ENCODE peak calls at places on chromosomes 3 and 15, in seven cellular contexts. M is PC-3, A is transverse colon, P is psoas muscle, N is endodermal cell, K is ovary, Q is testis. E is an unnamed sample.

GRCh38 chr3:150544040-150544439 is 2.3 kb downstream of the SERP1 start:
- DNase-seq in N (no peak), P (no peak), Q (no peak), K (no peak), A (no peak), M (peak; percentile 81), E (peak; percentile 10)

GRCh38 chr3:152656207-152657001 is 178.5 kb upstream of the P2RY1 start:
- DNase-seq in N (no peak), P (no peak), A (no peak), K (no peak), M (no peak), Q (peak; percentile 42), E (no peak)

GRCh38 chr3:185129051-185129450 is 23.8 kb downstream of the C3orf70 start:
- DNase-seq in M (no peak), N (no peak), K (no peak), A (no peak), Q (no peak), P (no peak), E (no peak)

GRCh38 chr15:41878355-41878699 is 15.5 kb downstream of the SPTBN5 start:
- DNase-seq in P (peak; percentile 68), N (no peak), K (no peak), A (no peak), Q (peak; percentile 43), M (no peak), E (no peak)

GRCh38 chr3:297585-297984 is 101.0 kb downstream of the CHL1 start:
- DNase-seq in N (no peak), P (no peak), K (no peak), A (no peak), Q (no peak), M (no peak), E (no peak)

GRCh38 chr3:161540594-161540993 is 44.0 kb downstream of the OTOL1 start:
- DNase-seq in N (no peak), A (no peak), P (no peak), K (no peak), Q (no peak), M (no peak), E (no peak)

GRCh38 chr3:131224886-131225550 is 156.6 kb upstream of the NUDT16 start:
- DNase-seq in A (no peak), K (no peak), N (no peak), Q (no peak), M (peak; percentile 5), P (no peak), E (no peak)

GRCh38 chr3:18370672-18371071 is 54.5 kb downstream of the SATB1 start:
- DNase-seq in A (no peak), M (no peak), K (no peak), N (no peak), P (no peak), Q (no peak), E (no peak)

GRCh38 chr15:38894260-38894948 is 329.8 kb upstream of the RASGRP1 start:
- DNase-seq in P (no peak), Q (no peak), K (no peak), N (no peak), M (peak; percentile 75), A (no peak), E (no peak)

GRCh38 chr3:63576826-63577225 is 75.6 kb upstream of the SNTN start:
- DNase-seq in K (no peak), N (peak; percentile 56), M (peak; percentile 39), P (no peak), Q (no peak), A (no peak), E (peak; percentile 54)

GRCh38 chr3:12948371-12948770 is 107.0 kb upstream of the RPL32 start:
- DNase-seq in N (no peak), P (no peak), K (no peak), Q (no peak), M (no peak), A (no peak), E (no peak)

GRCh38 chr3:193190387-193190786 is 50.6 kb upstream of the PLAAT1 start:
- DNase-seq in Q (peak; percentile 67), M (peak; percentile 44), P (no peak), K (no peak), N (peak; percentile 89), A (no peak), E (peak; percentile 65)

GRCh38 chr3:161508852-161509477 is 12.4 kb downstream of the OTOL1 start:
- DNase-seq in P (no peak), K (no peak), M (peak; percentile 62), N (no peak), A (no peak), Q (no peak), E (no peak)

GRCh38 chr3:68090571-68090970 is 436.2 kb upstream of the SUCLG2 start:
- DNase-seq in N (no peak), M (no peak), A (no peak), Q (no peak), P (no peak), K (no peak), E (no peak)

GRCh38 chr3:32398531-32398930 is 6.9 kb downstream of the CMTM7 start:
- DNase-seq in P (peak; percentile 63), K (no peak), Q (no peak), A (no peak), N (no peak), M (no peak), E (no peak)

GRCh38 chr3:32391643-32392529 is at the start of gene CMTM7:
- DNase-seq in A (peak; percentile 75), M (peak; percentile 89), K (peak; percentile 43), N (peak; percentile 89), Q (peak; percentile 63), P (peak; percentile 79), E (peak; percentile 81)

GRCh38 chr3:32392530-32393302 is 1.1 kb downstream of the CMTM7 start:
- DNase-seq in M (peak; percentile 77), A (peak; percentile 42), Q (peak; percentile 66), P (peak; percentile 63), N (no peak), K (peak; percentile 62), E (peak; percentile 60)

GRCh38 chr3:32399030-32399620 is 7.5 kb downstream of the CMTM7 start:
- DNase-seq in Q (no peak), K (no peak), A (no peak), M (peak; percentile 88), N (no peak), P (no peak), E (peak; percentile 67)

DNA sequence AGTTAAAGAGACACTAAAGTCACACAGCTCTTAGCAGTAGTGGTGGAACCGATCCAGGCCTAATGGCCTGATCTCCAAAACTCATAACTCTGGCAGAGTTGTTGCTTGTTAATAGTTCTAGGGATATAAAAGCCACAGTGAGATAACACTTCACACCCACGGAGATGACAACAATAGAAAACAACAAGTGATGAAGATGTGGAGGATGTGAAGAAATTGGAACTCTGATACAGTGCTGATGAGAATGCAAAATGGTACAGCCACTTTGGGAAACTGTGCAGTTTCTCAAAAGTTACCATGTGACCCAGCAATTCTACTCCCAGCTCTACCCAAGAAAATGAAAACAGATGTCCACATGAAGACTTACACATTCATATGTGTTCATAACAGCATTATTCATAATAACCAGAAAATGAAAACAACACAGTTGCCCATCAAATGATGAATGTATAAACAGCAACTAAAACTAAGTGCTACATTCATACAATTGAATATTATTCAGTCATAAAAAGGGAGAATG is 3.9 kb downstream of the CMTM7 start:
- DNase-seq in Q (no peak), A (no peak), N (no peak), P (no peak), M (no peak), K (no peak), E (no peak)
- H3K4me3 ChIP-seq in Q (no peak overlapping the region), A (no peak overlapping the region), N (no peak overlapping the region), P (no peak overlapping the region), M (no peak overlapping the region), K (no peak overlapping the region), E (no peak overlapping the region)

DNA sequence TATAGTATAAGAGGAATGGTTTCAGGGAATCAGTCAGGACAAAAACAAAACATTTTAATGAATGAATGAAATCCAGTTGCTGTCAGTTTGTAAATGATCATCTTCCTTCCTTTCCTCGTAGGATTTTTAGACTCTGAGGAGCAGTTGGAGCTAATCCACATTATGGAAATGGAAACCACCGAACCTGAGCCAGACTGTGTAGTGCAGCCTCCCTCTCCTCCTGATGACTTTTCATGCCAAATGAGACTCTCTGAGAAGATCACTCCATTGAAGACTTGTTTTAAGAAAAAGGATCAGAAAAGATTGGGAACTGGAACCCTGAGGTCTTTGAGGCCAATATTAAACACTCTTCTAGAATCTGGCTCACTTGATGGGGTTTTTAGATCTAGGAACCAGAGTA is 3.1 kb downstream of the TIPARP start:
- DNase-seq in M (no peak), Q (no peak), P (no peak), N (no peak), A (no peak), K (no peak), E (no peak)
- H3K4me3 ChIP-seq in M (peak overlapping the region; percentile 96), Q (peak overlapping the region; percentile 98), P (peak overlapping the region; percentile 3), N (peak overlapping the region; percentile 92), A (no peak overlapping the region), K (no peak overlapping the region), E (peak overlapping the region; percentile 74)

GRCh38 chr3:187735383-187735782 is 9.9 kb downstream of the BCL6 start:
- DNase-seq in N (no peak), M (no peak), Q (no peak), A (no peak), K (no peak), P (no peak), E (no peak)

GRCh38 chr3:187735837-187736236 is 9.4 kb downstream of the BCL6 start:
- DNase-seq in A (no peak), Q (no peak), P (no peak), M (no peak), K (no peak), N (no peak), E (no peak)

GRCh38 chr3:187736418-187736871 is 8.8 kb downstream of the BCL6 start:
- DNase-seq in K (no peak), M (peak; percentile 45), N (peak; percentile 78), A (no peak), Q (peak; percentile 18), P (peak; percentile 70), E (no peak)

GRCh38 chr3:187733371-187733770 is 11.9 kb downstream of the BCL6 start:
- DNase-seq in N (no peak), P (no peak), Q (no peak), M (no peak), A (no peak), K (no peak), E (no peak)

DNA sequence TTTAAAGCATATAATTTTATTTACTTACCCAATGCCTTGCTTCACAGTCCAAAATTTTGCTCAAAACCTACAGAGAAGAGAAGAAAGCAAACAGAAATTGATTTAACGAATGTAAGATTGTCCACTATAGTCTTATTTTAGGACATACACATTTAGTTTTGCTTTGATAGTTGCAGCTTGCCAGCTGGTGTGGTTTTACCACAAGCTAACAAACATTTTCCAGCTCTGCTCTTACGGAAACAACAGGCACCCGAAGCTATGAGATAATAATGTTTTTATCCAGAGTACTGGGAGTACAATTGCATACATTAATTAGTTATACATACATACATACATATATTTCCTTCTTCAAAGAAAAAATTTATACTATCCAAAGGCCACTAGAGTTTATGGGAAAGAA is 10.4 kb downstream of the BCL6 start:
- DNase-seq in K (no peak), P (no peak), Q (no peak), A (no peak), N (no peak), M (no peak), E (no peak)
- H3K4me3 ChIP-seq in K (no peak overlapping the region), P (peak overlapping the region; percentile 93), Q (no peak overlapping the region), A (no peak overlapping the region), N (no peak overlapping the region), M (no peak overlapping the region), E (no peak overlapping the region)

DNA sequence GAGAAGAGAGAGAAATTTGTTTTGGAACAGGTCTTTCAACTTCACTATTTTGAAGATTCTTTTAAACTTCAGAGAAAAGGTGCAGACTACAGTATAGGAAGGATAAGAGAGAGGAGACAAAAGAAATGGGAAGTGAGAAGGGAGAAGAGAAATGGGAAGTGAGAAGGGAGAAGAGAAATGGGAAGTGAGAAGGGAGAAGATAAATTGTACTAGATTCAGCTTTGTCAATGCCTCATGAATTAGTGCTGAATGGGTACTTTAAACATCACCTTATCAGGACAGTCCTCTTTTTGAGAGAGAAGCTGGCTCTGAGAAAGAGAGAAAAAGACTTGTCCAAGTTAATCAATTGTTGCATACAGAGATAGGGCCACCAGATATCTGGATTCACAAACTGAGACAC is 963 bp downstream of the P3H2 start:
- DNase-seq in K (no peak), P (no peak), M (no peak), N (no peak), Q (no peak), A (no peak), E (no peak)
- H3K4me3 ChIP-seq in K (peak overlapping the region; percentile 75), P (peak overlapping the region; percentile 65), M (peak overlapping the region; percentile 89), N (peak overlapping the region; percentile 89), Q (peak overlapping the region; percentile 82), A (peak overlapping the region; percentile 52), E (peak overlapping the region; percentile 81)

E was measured in hepatocyte.